ENCODE peak calls at places on chromosomes 5 and 9, in seven cellular contexts. One of them, this sample, is unnamed.

GRCh38 chr5:91136271-91136670 is 246.8 kb downstream of the ARRDC3 start:
- DNase-seq in NCI-H1105 treated with DMSO at 0.1 percent for 48 hours: no peak
- DNase-seq in right cardiac atrium: no peak
- DNase-seq in activated naive CD8-positive, alpha-beta T cell treated with anti-CD3 and anti-CD28 coated beads, Interleukin-2, amount 10 ng/mL, durations not matched to agents 7 days and 5 days: no peak
- DNase-seq in stimulated activated CD4-positive, alpha-beta T cell treated with anti-CD3 and anti-CD28 coated beads, TNF-alpha, amount 100 ng/mL, for 24 hours: no peak
- DNase-seq in HFFc6: no peak
- DNase-seq in CD8-positive, alpha-beta memory T cell: no peak
- DNase-seq in this sample: no peak

GRCh38 chr5:172701336-172702061 is 60.4 kb downstream of the NEURL1B start:
- DNase-seq in CD8-positive, alpha-beta memory T cell: no peak
- DNase-seq in HFFc6: no peak
- DNase-seq in NCI-H1105 treated with DMSO at 0.1 percent for 48 hours: no peak
- DNase-seq in activated naive CD8-positive, alpha-beta T cell treated with anti-CD3 and anti-CD28 coated beads, Interleukin-2, amount 10 ng/mL, durations not matched to agents 7 days and 5 days: no peak
- DNase-seq in stimulated activated CD4-positive, alpha-beta T cell treated with anti-CD3 and anti-CD28 coated beads, TNF-alpha, amount 100 ng/mL, for 24 hours: no peak
- DNase-seq in right cardiac atrium: peak
- DNase-seq in this sample: no peak

GRCh38 chr9:92160786-92161185 is 45.6 kb upstream of the SPTLC1 start:
- DNase-seq in NCI-H1105 treated with DMSO at 0.1 percent for 48 hours: no peak
- DNase-seq in activated naive CD8-positive, alpha-beta T cell treated with anti-CD3 and anti-CD28 coated beads, Interleukin-2, amount 10 ng/mL, durations not matched to agents 7 days and 5 days: no peak
- DNase-seq in HFFc6: no peak
- DNase-seq in CD8-positive, alpha-beta memory T cell: no peak
- DNase-seq in right cardiac atrium: no peak
- DNase-seq in stimulated activated CD4-positive, alpha-beta T cell treated with anti-CD3 and anti-CD28 coated beads, TNF-alpha, amount 100 ng/mL, for 24 hours: no peak
- DNase-seq in this sample: no peak

GRCh38 chr5:114101153-114101552 is 260.7 kb upstream of the KCNN2 start:
- DNase-seq in stimulated activated CD4-positive, alpha-beta T cell treated with anti-CD3 and anti-CD28 coated beads, TNF-alpha, amount 100 ng/mL, for 24 hours: no peak
- DNase-seq in CD8-positive, alpha-beta memory T cell: no peak
- DNase-seq in right cardiac atrium: no peak
- DNase-seq in activated naive CD8-positive, alpha-beta T cell treated with anti-CD3 and anti-CD28 coated beads, Interleukin-2, amount 10 ng/mL, durations not matched to agents 7 days and 5 days: no peak
- DNase-seq in HFFc6: peak
- DNase-seq in NCI-H1105 treated with DMSO at 0.1 percent for 48 hours: peak
- DNase-seq in this sample: peak

GRCh38 chr9:127803507-127804352 is 1.0 kb downstream of the FPGS start:
- DNase-seq in CD8-positive, alpha-beta memory T cell: no peak
- DNase-seq in NCI-H1105 treated with DMSO at 0.1 percent for 48 hours: no peak
- DNase-seq in stimulated activated CD4-positive, alpha-beta T cell treated with anti-CD3 and anti-CD28 coated beads, TNF-alpha, amount 100 ng/mL, for 24 hours: no peak
- DNase-seq in HFFc6: peak
- DNase-seq in right cardiac atrium: peak
- DNase-seq in activated naive CD8-positive, alpha-beta T cell treated with anti-CD3 and anti-CD28 coated beads, Interleukin-2, amount 10 ng/mL, durations not matched to agents 7 days and 5 days: no peak
- DNase-seq in this sample: peak

GRCh38 chr5:155116456-155117251 is 103.1 kb downstream of the KIF4B start:
- DNase-seq in NCI-H1105 treated with DMSO at 0.1 percent for 48 hours: no peak
- DNase-seq in right cardiac atrium: no peak
- DNase-seq in stimulated activated CD4-positive, alpha-beta T cell treated with anti-CD3 and anti-CD28 coated beads, TNF-alpha, amount 100 ng/mL, for 24 hours: no peak
- DNase-seq in CD8-positive, alpha-beta memory T cell: no peak
- DNase-seq in activated naive CD8-positive, alpha-beta T cell treated with anti-CD3 and anti-CD28 coated beads, Interleukin-2, amount 10 ng/mL, durations not matched to agents 7 days and 5 days: no peak
- DNase-seq in HFFc6: no peak
- DNase-seq in this sample: no peak

GRCh38 chr9:31839273-31839672 is 545.2 kb upstream of the ACO1 start:
- DNase-seq in stimulated activated CD4-positive, alpha-beta T cell treated with anti-CD3 and anti-CD28 coated beads, TNF-alpha, amount 100 ng/mL, for 24 hours: no peak
- DNase-seq in NCI-H1105 treated with DMSO at 0.1 percent for 48 hours: peak
- DNase-seq in right cardiac atrium: no peak
- DNase-seq in CD8-positive, alpha-beta memory T cell: no peak
- DNase-seq in HFFc6: no peak
- DNase-seq in activated naive CD8-positive, alpha-beta T cell treated with anti-CD3 and anti-CD28 coated beads, Interleukin-2, amount 10 ng/mL, durations not matched to agents 7 days and 5 days: no peak
- DNase-seq in this sample: no peak

GRCh38 chr5:141560141-141560540 is 58.7 kb downstream of the DIAPH1 start:
- DNase-seq in right cardiac atrium: no peak
- DNase-seq in NCI-H1105 treated with DMSO at 0.1 percent for 48 hours: peak
- DNase-seq in HFFc6: no peak
- DNase-seq in stimulated activated CD4-positive, alpha-beta T cell treated with anti-CD3 and anti-CD28 coated beads, TNF-alpha, amount 100 ng/mL, for 24 hours: no peak
- DNase-seq in CD8-positive, alpha-beta memory T cell: no peak
- DNase-seq in activated naive CD8-positive, alpha-beta T cell treated with anti-CD3 and anti-CD28 coated beads, Interleukin-2, amount 10 ng/mL, durations not matched to agents 7 days and 5 days: no peak
- DNase-seq in this sample: no peak

GRCh38 chr9:32523910-32524309 is 2.1 kb downstream of the RIGI start:
- DNase-seq in right cardiac atrium: no peak
- DNase-seq in HFFc6: no peak
- DNase-seq in CD8-positive, alpha-beta memory T cell: no peak
- DNase-seq in activated naive CD8-positive, alpha-beta T cell treated with anti-CD3 and anti-CD28 coated beads, Interleukin-2, amount 10 ng/mL, durations not matched to agents 7 days and 5 days: no peak
- DNase-seq in stimulated activated CD4-positive, alpha-beta T cell treated with anti-CD3 and anti-CD28 coated beads, TNF-alpha, amount 100 ng/mL, for 24 hours: no peak
- DNase-seq in NCI-H1105 treated with DMSO at 0.1 percent for 48 hours: no peak
- DNase-seq in this sample: no peak